ENCODE peak calls at places on chromosomes 12 and 14, in seven cellular contexts. N is heart right ventricle, F is endodermal cell, A is lung, K is tibial artery, R is prostate gland, G is heart left ventricle. E is an unnamed sample. For H3K9me3, the result is how much of the 10 kb centered on the place peaks cover.

GRCh38 chr14:37594916-37595808 is at the start of the genes FOXA1 and TTC6:
- DNase-seq in N (peak), A (peak), K (no peak), R (peak), F (peak), G (no peak), E (no peak)

GRCh38 chr12:93552427-93552826 is 20.0 kb upstream of the SOCS2 start:
- DNase-seq in K (no peak), R (peak), F (no peak), G (no peak), N (no peak), A (no peak), E (no peak)

GRCh38 chr12:44462729-44463128 is 413.4 kb downstream of the NELL2 start:
- DNase-seq in R (no peak), F (no peak), K (no peak), G (no peak), N (no peak), A (no peak), E (no peak)

GRCh38 chr12:19105468-19105867 is 24.1 kb upstream of the PLEKHA5 start:
- DNase-seq in G (no peak), N (no peak), F (no peak), K (no peak), A (peak), R (no peak), E (no peak)

GRCh38 chr14:100102156-100102785 is 37.0 kb downstream of the EVL start:
- DNase-seq in N (no peak), G (no peak), K (no peak), R (no peak), A (no peak), F (no peak), E (no peak)

GRCh38 chr14:39568809-39569538 is 136.7 kb upstream of the FBXO33 start:
- DNase-seq in A (no peak), G (no peak), F (no peak), N (no peak), K (no peak), R (no peak), E (no peak)

GRCh38 chr12:118058881-118059644 is 1.9 kb downstream of the WSB2 start:
- DNase-seq in A (no peak), R (no peak), N (no peak), K (no peak), F (no peak), G (no peak), E (no peak)

GRCh38 chr14:80216818-80217217 is 5.5 kb upstream of the DIO2 start:
- DNase-seq in R (no peak), N (no peak), G (no peak), A (no peak), F (no peak), K (no peak), E (no peak)

GRCh38 chr12:59708059-59708458 is 112.2 kb downstream of the SLC16A7 start:
- DNase-seq in A (no peak), G (no peak), R (no peak), F (no peak), K (no peak), N (no peak), E (no peak)

GRCh38 chr12:48003226-48004038 is 844 bp downstream of the COL2A1 start:
- DNase-seq in R (no peak), F (peak), N (no peak), G (no peak), K (no peak), A (no peak), E (no peak)
- TF ChIP-seq CTCF in R (no peak), F (no peak), N (no peak), G (no peak), K (no peak), A (no peak), E (no peak)

DNA sequence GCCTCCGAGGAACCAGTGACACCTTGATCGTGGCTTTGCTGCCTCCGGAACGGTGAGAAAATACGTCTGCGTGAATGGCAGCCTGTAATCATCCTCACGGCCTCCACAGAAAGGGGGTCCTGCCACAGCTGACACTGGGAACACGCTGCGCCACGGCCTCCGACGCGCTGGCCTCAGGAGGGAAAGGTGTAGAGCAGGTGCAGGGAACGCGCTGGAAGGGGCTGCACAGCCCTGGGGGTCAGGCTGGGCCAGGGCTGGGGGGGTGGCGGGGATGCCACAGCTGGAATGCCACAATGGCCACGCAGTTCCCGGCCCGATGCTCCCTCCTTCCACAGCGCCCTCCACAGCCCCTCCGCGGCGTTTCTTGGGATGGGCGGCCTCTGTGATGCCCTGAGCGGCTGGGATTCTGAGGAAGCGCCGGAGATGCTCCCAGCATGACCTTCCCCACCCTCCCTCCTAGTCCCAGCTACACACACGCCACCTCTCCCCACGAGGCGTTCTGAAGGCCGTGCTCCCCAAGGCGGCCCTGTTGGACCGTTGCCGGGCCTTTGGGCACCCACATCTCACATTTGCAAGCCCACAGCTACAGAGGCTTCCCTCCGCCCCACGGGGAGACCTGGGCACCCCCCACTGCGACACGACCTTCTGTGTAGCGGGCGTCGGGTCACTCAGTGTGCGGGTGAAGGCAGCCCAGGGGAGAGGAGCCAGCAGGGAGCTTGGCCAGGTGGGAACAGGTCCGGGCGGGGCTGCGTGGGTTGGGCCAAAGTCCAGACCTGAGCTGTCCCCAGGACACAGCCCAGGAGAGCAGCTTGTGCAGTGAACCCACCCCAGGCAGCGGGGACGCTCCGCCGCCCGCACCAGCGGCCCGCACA is 31.8 kb upstream of the GALNT9 start:
- DNase-seq in K (no peak), F (no peak), A (no peak), G (peak), N (no peak), R (no peak), E (peak)
- H3K9me3 ChIP-seq in K (under half), F (half or more), A (under half), G (under half), N (under half), R (under half), E (under half)

GRCh38 chr12:81297606-81298005 is 219.7 kb downstream of the ACSS3 start:
- DNase-seq in N (no peak), F (no peak), R (no peak), K (no peak), G (no peak), A (no peak), E (no peak)

GRCh38 chr12:81295286-81295685 is 217.4 kb downstream of the ACSS3 start:
- DNase-seq in A (no peak), R (no peak), G (no peak), F (no peak), K (no peak), N (no peak), E (no peak)

GRCh38 chr12:81300454-81300853 is 222.6 kb downstream of the ACSS3 start:
- DNase-seq in N (no peak), A (no peak), R (no peak), G (no peak), F (peak), K (no peak), E (no peak)

GRCh38 chr12:81296556-81297305 is 218.9 kb downstream of the ACSS3 start:
- DNase-seq in F (peak), G (no peak), A (no peak), R (no peak), K (no peak), N (no peak), E (no peak)

DNA sequence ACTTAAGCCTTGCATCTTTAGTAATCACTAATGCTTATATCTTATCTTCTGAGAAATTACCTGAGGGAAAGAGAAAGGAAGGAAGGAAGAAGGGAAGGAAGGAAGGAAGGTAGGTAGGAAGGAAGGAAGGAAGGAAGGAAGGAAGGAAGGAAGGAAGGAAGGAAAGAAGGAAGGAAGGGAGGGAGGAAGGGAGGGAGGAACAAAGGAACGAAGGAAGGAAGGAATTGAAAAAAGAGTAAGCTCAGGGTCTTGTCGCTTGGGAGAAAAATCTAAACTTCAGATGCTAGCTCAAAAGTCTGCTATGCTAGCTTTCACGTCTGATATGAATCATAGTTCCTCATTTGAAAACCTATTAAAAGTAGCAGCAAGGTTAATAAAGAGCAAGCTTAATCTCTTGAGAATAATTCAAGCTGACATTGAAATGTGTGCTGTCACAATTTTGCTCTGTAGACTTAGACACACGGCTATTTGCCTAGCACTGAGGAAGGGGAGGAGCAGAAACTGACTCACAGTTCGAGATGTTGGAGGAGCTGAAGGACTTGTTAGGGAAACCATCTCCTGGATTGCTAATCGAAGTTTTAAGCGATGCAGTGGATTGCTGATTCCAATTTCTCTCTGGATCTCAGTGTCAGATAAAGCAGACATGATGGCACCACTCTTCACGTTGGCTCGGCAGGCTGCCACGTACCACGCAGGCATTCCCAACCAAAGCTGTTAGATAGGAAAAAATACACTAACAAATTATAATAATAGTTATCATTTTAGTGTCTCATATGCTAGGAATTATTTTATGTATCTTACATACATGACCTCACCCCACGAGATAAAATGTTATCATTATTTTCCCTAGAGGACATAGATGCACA is 216.7 kb downstream of the ACSS3 start:
- DNase-seq in R (no peak), F (no peak), A (no peak), K (no peak), N (no peak), G (no peak), E (no peak)
- H3K4me3 ChIP-seq in R (no peak), F (no peak), A (no peak), K (no peak), N (no peak), G (no peak), E (no peak)

GRCh38 chr12:2447861-2448260 is 346.9 kb upstream of the FKBP4 start:
- DNase-seq in F (no peak), A (no peak), G (no peak), R (no peak), K (no peak), N (no peak), E (no peak)
- TF ChIP-seq CTCF in F (no peak), A (no peak), G (no peak), R (no peak), K (no peak), N (no peak), E (no peak)

GRCh38 chr12:32727237-32727636 is 28.5 kb downstream of the YARS2 start:
- DNase-seq in N (no peak), R (no peak), F (peak), G (no peak), K (no peak), A (no peak), E (no peak)

GRCh38 chr12:32726286-32726685 is 29.4 kb downstream of the YARS2 start:
- DNase-seq in K (no peak), R (no peak), A (no peak), G (no peak), F (no peak), N (no peak), E (no peak)
- H3K9me3 ChIP-seq in K (under half), R (under half), A (under half), G (under half), F (under half), N (under half), E (under half)

DNA sequence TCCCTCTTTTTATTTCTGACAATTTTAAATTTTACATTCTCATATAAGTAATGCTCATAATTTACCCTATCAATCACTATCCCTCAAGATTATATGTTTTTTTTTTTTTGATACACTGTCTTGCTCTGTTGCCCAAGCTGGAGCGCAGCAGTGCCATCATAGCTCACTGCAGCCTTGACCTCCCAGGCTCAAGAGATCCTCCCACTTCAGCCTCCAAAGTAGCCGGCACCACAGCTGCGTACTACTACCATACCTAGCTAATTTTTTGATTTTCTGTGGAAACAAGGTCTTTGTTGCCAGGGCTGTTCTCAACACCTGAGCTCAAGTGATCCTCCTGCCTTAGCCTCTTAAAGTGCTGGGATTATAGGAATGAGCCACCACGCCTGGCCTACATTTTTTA is 4.4 kb downstream of the DUSP16 start:
- DNase-seq in F (no peak), R (no peak), G (no peak), K (no peak), A (no peak), N (no peak), E (no peak)
- H3K4me3 ChIP-seq in F (no peak), R (peak), G (no peak), K (no peak), A (no peak), N (no peak), E (no peak)

GRCh38 chr12:67086116-67086515 is 183.0 kb upstream of the CAND1 start:
- DNase-seq in K (no peak), N (no peak), A (no peak), F (no peak), G (no peak), R (no peak), E (no peak)
- TF ChIP-seq CTCF in K (no peak), N (no peak), A (no peak), F (no peak), G (no peak), R (no peak), E (no peak)